ENCODE peak calls at places on chromosome 13, in six cellular contexts. One of them, this sample, is unnamed.

GRCh38 chr13:88648598-88649373 is 977.6 kb downstream of the SLITRK5 start:
- DNase-seq in transverse colon: no peak
- DNase-seq in glutamatergic neuron: no peak
- DNase-seq in activated B cell treated with CpG ODN at 0.5 μM for 24 hours: no peak
- DNase-seq in fibroblast of the aortic adventitia: no peak
- DNase-seq in WTC11: no peak
- DNase-seq in this sample: no peak

GRCh38 chr13:56837161-56837560 is 303.6 kb upstream of the PRR20A start:
- DNase-seq in WTC11: no peak
- DNase-seq in transverse colon: no peak
- DNase-seq in glutamatergic neuron: no peak
- DNase-seq in activated B cell treated with CpG ODN at 0.5 μM for 24 hours: no peak
- DNase-seq in fibroblast of the aortic adventitia: no peak
- DNase-seq in this sample: no peak

GRCh38 chr13:99305180-99305965 is 1.8 kb downstream of the GPR183 start:
- DNase-seq in transverse colon: no peak
- DNase-seq in fibroblast of the aortic adventitia: no peak
- DNase-seq in WTC11: no peak
- DNase-seq in activated B cell treated with CpG ODN at 0.5 μM for 24 hours: no peak
- DNase-seq in glutamatergic neuron: no peak
- DNase-seq in this sample: no peak

GRCh38 chr13:76210262-76210661 is 574.1 kb downstream of the LMO7 start:
- DNase-seq in fibroblast of the aortic adventitia: no peak
- DNase-seq in transverse colon: no peak
- DNase-seq in activated B cell treated with CpG ODN at 0.5 μM for 24 hours: no peak
- DNase-seq in glutamatergic neuron: no peak
- DNase-seq in WTC11: no peak
- DNase-seq in this sample: no peak

GRCh38 chr13:39374741-39375189 is 228.2 kb downstream of the LHFPL6 start:
- DNase-seq in glutamatergic neuron: no peak
- DNase-seq in activated B cell treated with CpG ODN at 0.5 μM for 24 hours: no peak
- DNase-seq in fibroblast of the aortic adventitia: no peak
- DNase-seq in transverse colon: no peak
- DNase-seq in WTC11: no peak
- DNase-seq in this sample: no peak

GRCh38 chr13:39886336-39886735 is 230.9 kb downstream of the COG6 start:
- DNase-seq in transverse colon: no peak
- DNase-seq in activated B cell treated with CpG ODN at 0.5 μM for 24 hours: no peak
- DNase-seq in fibroblast of the aortic adventitia: no peak
- DNase-seq in WTC11: no peak
- DNase-seq in glutamatergic neuron: no peak
- DNase-seq in this sample: no peak

GRCh38 chr13:46682015-46682414 is 114.9 kb downstream of the ESD start:
- DNase-seq in fibroblast of the aortic adventitia: no peak
- DNase-seq in glutamatergic neuron: no peak
- DNase-seq in transverse colon: no peak
- DNase-seq in WTC11: no peak
- DNase-seq in activated B cell treated with CpG ODN at 0.5 μM for 24 hours: no peak
- DNase-seq in this sample: no peak

GRCh38 chr13:53200498-53201453 is 172.2 kb downstream of the OLFM4 start:
- DNase-seq in activated B cell treated with CpG ODN at 0.5 μM for 24 hours: no peak
- DNase-seq in fibroblast of the aortic adventitia: no peak
- DNase-seq in transverse colon: peak
- DNase-seq in glutamatergic neuron: peak
- DNase-seq in WTC11: peak
- DNase-seq in this sample: peak

GRCh38 chr13:51818771-51819511 is 15.0 kb upstream of the DHRS12 start:
- DNase-seq in activated B cell treated with CpG ODN at 0.5 μM for 24 hours: no peak
- DNase-seq in transverse colon: no peak
- DNase-seq in glutamatergic neuron: no peak
- DNase-seq in fibroblast of the aortic adventitia: peak
- DNase-seq in WTC11: no peak
- DNase-seq in this sample: no peak

GRCh38 chr13:20000062-20000552 is 41.6 kb downstream of the ZMYM2 start:
- DNase-seq in transverse colon: no peak
- DNase-seq in WTC11: no peak
- DNase-seq in fibroblast of the aortic adventitia: no peak
- DNase-seq in glutamatergic neuron: no peak
- DNase-seq in activated B cell treated with CpG ODN at 0.5 μM for 24 hours: no peak
- DNase-seq in this sample: no peak

DNA sequence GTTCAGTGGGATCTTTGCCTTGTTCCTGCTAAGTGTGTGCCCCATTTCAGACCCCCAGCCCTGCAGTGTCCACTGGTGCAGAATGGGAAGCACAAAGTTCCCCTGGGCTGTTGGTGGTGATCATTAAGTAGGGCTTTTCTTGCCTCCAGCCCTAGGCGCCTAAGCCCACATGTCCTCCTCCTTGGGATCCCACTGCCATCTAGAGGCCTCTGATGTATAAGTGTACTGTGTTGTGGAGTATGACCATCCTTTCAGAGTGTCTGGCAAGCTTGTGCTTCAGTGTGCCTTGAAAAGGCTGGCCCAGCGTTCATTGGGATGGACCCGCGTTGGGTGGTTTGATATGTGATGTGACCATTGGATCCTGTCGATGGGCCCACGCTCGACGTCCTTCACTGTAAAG is 71.2 kb downstream of the WASF3 start:
- DNase-seq in fibroblast of the aortic adventitia: peak
- DNase-seq in activated B cell treated with CpG ODN at 0.5 μM for 24 hours: no peak
- DNase-seq in transverse colon: peak
- DNase-seq in WTC11: peak
- DNase-seq in glutamatergic neuron: no peak
- DNase-seq in this sample: no peak
- TF ChIP-seq CTCF in fibroblast of the aortic adventitia: peak
- TF ChIP-seq CTCF in activated B cell treated with CpG ODN at 0.5 μM for 24 hours: no peak
- TF ChIP-seq CTCF in transverse colon: peak
- TF ChIP-seq CTCF in WTC11: no peak
- TF ChIP-seq CTCF in glutamatergic neuron: no peak
- TF ChIP-seq CTCF in this sample: no peak

GRCh38 chr13:38045278-38046048 is 175.9 kb upstream of the TRPC4 start:
- DNase-seq in activated B cell treated with CpG ODN at 0.5 μM for 24 hours: no peak
- DNase-seq in glutamatergic neuron: no peak
- DNase-seq in fibroblast of the aortic adventitia: peak
- DNase-seq in transverse colon: no peak
- DNase-seq in WTC11: no peak
- DNase-seq in this sample: no peak
- TF ChIP-seq CTCF in activated B cell treated with CpG ODN at 0.5 μM for 24 hours: no peak
- TF ChIP-seq CTCF in glutamatergic neuron: peak
- TF ChIP-seq CTCF in fibroblast of the aortic adventitia: peak
- TF ChIP-seq CTCF in transverse colon: peak
- TF ChIP-seq CTCF in WTC11: peak
- TF ChIP-seq CTCF in this sample: peak

GRCh38 chr13:50387124-50387581 is 371.9 kb downstream of the KCNRG start:
- DNase-seq in WTC11: peak
- DNase-seq in transverse colon: peak
- DNase-seq in activated B cell treated with CpG ODN at 0.5 μM for 24 hours: peak
- DNase-seq in glutamatergic neuron: peak
- DNase-seq in fibroblast of the aortic adventitia: peak
- DNase-seq in this sample: no peak
- TF ChIP-seq CTCF in WTC11: no peak
- TF ChIP-seq CTCF in transverse colon: peak
- TF ChIP-seq CTCF in activated B cell treated with CpG ODN at 0.5 μM for 24 hours: no peak
- TF ChIP-seq CTCF in glutamatergic neuron: no peak
- TF ChIP-seq CTCF in fibroblast of the aortic adventitia: peak
- TF ChIP-seq CTCF in this sample: peak

DNA sequence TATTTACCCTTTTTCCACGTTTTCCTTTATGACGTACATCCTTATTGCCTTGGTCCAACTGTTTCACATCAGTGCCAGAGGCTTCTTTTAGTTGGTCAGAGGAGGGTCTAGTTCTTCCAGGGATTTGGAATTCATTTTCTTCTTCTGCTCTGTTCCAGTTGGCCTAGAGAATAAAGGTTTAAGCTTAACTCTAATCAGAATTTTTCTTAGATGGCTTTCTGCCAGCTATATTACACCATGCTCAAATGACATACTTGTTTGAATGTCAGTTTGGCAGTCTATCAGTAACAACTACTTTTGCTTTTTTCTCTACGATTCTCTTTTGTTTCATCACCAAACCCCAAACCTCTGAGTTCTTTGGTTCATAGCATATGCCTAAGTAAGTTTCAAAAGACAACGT is 16.8 kb downstream of the SPART start:
- DNase-seq in fibroblast of the aortic adventitia: peak
- DNase-seq in activated B cell treated with CpG ODN at 0.5 μM for 24 hours: no peak
- DNase-seq in WTC11: no peak
- DNase-seq in transverse colon: no peak
- DNase-seq in glutamatergic neuron: no peak
- DNase-seq in this sample: no peak
- TF ChIP-seq CTCF in fibroblast of the aortic adventitia: no peak
- TF ChIP-seq CTCF in activated B cell treated with CpG ODN at 0.5 μM for 24 hours: no peak
- TF ChIP-seq CTCF in WTC11: no peak
- TF ChIP-seq CTCF in transverse colon: no peak
- TF ChIP-seq CTCF in glutamatergic neuron: no peak
- TF ChIP-seq CTCF in this sample: no peak